ENCODE peak calls at places on chromosome 9, in seven cellular contexts. R, S, V, J, G, M and Q are unnamed samples.

GRCh38 chr9:70229579-70229978 is 29.2 kb upstream of the SMC5 start:
- DNase-seq in G (no peak), V (no peak), S (no peak), J (no peak), M (no peak), R (peak), Q (no peak)

GRCh38 chr9:123548749-123549545 is 192.9 kb downstream of the CRB2 start:
- DNase-seq in G (no peak), V (no peak), S (no peak), M (no peak), J (peak), R (no peak), Q (no peak)

GRCh38 chr9:121160025-121160424 is 41.6 kb downstream of the RAB14 start:
- DNase-seq in R (no peak), G (no peak), M (no peak), J (no peak), V (no peak), S (no peak), Q (no peak)

GRCh38 chr9:120925535-120926396 is 830 bp downstream of the TRAF1 start:
- DNase-seq in V (no peak), R (no peak), S (no peak), M (peak), J (peak), G (no peak), Q (no peak)

GRCh38 chr9:26722755-26723154 is 169.8 kb downstream of the CAAP1 start:
- DNase-seq in J (no peak), M (no peak), S (no peak), G (no peak), R (no peak), V (no peak), Q (no peak)

GRCh38 chr9:4301971-4302427 is 2.1 kb upstream of the GLIS3 start:
- DNase-seq in S (no peak), V (no peak), R (no peak), M (no peak), G (no peak), J (no peak), Q (no peak)

GRCh38 chr9:35517136-35517535 is 27.2 kb downstream of the RUSC2 start:
- DNase-seq in M (no peak), R (no peak), G (peak), J (no peak), S (no peak), V (no peak), Q (no peak)

GRCh38 chr9:21153688-21154608 is 12.3 kb upstream of the IFNW1 start:
- DNase-seq in V (peak), J (no peak), G (no peak), M (no peak), R (peak), S (no peak), Q (no peak)

GRCh38 chr9:103789686-103790085 is 304.4 kb upstream of the SMC2 start:
- DNase-seq in R (no peak), J (peak), V (no peak), S (no peak), G (peak), M (no peak), Q (no peak)

GRCh38 chr9:87309236-87309635 is 188.4 kb upstream of the DAPK1 start:
- DNase-seq in R (no peak), J (no peak), S (no peak), V (no peak), G (no peak), M (no peak), Q (no peak)

DNA sequence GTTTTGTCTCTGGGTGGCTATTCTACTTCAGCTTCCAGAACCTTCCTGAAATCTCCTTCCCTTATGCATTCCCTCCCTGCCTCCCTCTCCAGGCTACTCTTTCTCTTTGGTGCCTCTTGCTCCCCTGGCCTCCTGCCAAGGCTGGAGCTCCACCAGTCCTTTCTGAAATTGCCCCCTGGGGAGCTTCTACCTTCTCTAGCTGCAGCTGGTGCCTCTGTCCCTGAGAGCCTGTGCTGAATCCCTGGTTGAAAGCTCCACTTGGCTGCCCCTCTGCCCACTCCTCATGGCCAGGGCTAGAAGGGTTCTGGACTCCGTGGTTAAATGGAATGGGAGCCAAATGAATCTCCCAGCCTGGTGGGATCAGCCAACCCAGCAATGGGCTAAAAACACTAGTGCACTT is 80.1 kb downstream of the COL15A1 start:
- DNase-seq in G (no peak), J (no peak), R (no peak), S (no peak), M (no peak), V (peak), Q (no peak)
- TF ChIP-seq JUND in G (no peak), J (no peak), R (no peak), S (no peak), M (no peak), V (no peak), Q (no peak)

GRCh38 chr9:107337676-107338590 is 54.9 kb downstream of the RAD23B start:
- DNase-seq in G (no peak), S (no peak), R (no peak), M (no peak), V (no peak), J (no peak), Q (no peak)

GRCh38 chr9:107334103-107334776 is 51.2 kb downstream of the RAD23B start:
- DNase-seq in S (no peak), J (no peak), V (no peak), G (no peak), M (no peak), R (no peak), Q (no peak)

GRCh38 chr9:107335331-107335730 is 52.3 kb downstream of the RAD23B start:
- DNase-seq in G (no peak), M (no peak), V (no peak), S (no peak), R (no peak), J (no peak), Q (no peak)

GRCh38 chr9:107338911-107339659 is 56.0 kb downstream of the RAD23B start:
- DNase-seq in M (no peak), J (no peak), S (no peak), V (no peak), G (no peak), R (no peak), Q (no peak)

DNA sequence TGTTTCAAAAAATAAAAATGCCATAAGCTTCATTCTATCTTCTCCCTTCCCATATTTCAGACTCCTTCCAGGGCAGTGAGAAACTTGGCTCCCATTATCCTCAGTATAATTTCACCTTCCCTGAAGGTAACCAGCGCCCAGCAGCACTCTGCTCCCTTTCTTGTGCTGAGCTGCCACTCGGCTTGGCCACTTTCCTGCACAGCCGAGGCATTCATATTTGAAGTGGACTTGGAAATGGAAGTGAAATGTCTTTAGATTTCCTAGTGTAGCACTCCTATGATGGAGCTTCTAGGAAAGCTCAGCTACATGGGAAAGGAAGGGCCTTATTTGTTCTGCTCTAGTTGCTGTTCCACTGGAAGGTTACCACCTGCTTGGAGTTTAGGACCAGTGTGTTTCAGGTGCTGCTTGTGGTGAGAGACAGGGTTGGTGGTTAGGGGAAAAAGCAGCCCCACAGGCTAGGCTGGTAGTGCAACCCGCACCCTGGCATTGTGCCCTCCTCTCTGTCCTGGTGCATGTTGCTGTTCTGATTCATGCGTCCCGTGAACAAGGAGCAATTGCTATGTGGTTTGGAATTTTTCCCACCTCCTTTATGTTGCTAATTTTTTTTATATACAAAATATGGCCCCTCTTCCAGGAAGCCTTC is 53.8 kb downstream of the RAD23B start:
- DNase-seq in V (no peak), M (no peak), G (no peak), J (no peak), S (no peak), R (no peak), Q (peak)
- TF ChIP-seq JUND in V (no peak), M (no peak), G (no peak), J (no peak), S (no peak), R (no peak), Q (no peak)

GRCh38 chr9:78296208-78296892 is 575 bp upstream of the PSAT1 start:
- DNase-seq in M (no peak), S (no peak), J (no peak), V (peak), R (no peak), G (peak), Q (no peak)
- TF ChIP-seq JUND in M (no peak), S (no peak), J (no peak), V (no peak), R (no peak), G (no peak), Q (no peak)

GRCh38 chr9:119020730-119021333 is 348.4 kb downstream of the BRINP1 start:
- DNase-seq in G (no peak), M (no peak), R (no peak), V (no peak), S (no peak), J (no peak), Q (no peak)

GRCh38 chr9:119026120-119026519 is 343.1 kb downstream of the BRINP1 start:
- DNase-seq in G (no peak), J (no peak), R (no peak), S (no peak), M (no peak), V (peak), Q (no peak)

DNA sequence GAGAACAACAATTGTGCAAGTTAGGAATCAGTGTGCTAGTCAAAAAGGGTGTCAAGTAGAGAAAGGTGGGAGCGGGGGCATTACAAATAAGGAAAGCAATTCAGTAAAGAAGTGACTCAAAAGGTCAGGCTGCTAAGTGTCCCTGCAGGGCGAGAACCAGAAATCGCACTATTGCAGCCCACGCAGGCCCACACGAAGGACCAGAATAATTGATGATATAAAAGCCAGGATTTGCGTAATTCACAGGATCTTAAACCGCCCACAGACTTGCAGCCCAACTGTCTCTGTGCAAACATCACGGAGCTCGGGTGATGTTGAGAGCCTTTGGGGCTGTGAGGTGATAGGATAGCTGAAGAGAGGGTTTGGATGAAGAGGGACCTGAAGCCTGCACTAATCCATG is 349.0 kb downstream of the BRINP1 start:
- DNase-seq in R (no peak), J (no peak), M (no peak), G (no peak), S (no peak), V (no peak), Q (no peak)
- TF ChIP-seq JUND in R (no peak), J (no peak), M (no peak), G (no peak), S (no peak), V (no peak), Q (no peak)

GRCh38 chr9:133264235-133264764 is 10.7 kb downstream of the ABO start:
- DNase-seq in R (no peak), S (no peak), V (no peak), J (no peak), G (no peak), M (no peak), Q (no peak)
- TF ChIP-seq JUND in R (no peak), S (no peak), V (no peak), J (no peak), G (no peak), M (no peak), Q (no peak)

DNA sequence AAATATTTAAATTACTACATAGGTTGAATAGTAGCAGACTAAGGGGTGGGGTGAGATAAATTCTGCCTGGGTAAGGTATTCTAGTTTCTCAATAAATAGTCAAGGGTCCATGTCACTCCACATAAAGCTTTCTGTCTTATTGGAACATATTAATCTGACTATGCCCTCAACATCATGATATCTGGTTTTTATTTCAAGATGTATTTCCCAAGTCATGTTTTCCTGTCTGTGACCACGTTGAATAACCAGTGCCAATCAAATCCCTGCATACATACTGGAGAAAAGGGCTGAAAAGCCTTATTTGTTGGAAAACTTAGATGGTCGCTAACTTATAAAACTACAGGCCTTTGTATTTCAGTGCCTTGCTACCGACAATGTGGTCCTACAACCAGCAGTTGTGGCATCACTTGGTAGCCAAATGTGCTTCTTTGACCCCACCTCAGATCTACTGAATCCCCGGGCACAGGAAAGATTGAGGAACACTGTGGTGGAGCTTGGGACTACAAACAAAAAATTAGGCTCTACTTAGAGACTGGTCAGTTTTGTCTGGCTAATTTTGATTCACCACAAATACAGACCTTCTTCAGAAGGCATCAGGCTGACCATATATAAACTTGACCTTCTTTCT is 39.4 kb downstream of the ALDH1A1 start:
- DNase-seq in V (no peak), S (no peak), J (no peak), M (no peak), R (no peak), G (no peak), Q (no peak)
- TF ChIP-seq JUND in V (no peak), S (no peak), J (no peak), M (no peak), R (no peak), G (no peak), Q (no peak)

DNA sequence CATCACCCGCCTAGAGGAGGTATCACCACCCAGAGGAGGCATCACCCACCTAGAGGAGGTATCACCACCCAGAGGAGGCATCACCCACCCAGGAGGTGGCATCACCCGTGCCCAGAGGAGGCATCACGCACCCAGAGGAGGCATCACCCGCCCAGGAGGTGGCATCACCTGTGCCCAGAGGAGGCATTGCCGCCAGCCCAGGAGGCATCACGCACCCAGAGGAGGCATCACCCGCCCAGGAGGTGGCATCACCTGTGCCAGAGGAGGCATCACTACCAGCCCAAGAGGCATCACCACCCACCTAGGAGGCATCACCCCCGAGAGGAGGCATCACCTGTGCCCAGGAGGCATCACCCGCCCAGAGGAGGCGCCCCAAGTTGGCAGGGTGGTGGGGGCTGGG is 2.6 kb downstream of the NOTCH1 start:
- DNase-seq in M (no peak), S (no peak), J (no peak), G (no peak), R (no peak), V (no peak), Q (no peak)
- TF ChIP-seq JUND in M (no peak), S (no peak), J (no peak), G (no peak), R (no peak), V (no peak), Q (no peak)